ENCODE peak calls at places on chromosomes 13 and 19, in nine cellular contexts. J is EH; A is epithelial cell of esophagus; L is AG20443; W is activated naive CD4-positive, alpha-beta T cell treated with anti-CD3 and anti-CD28 coated beads for 36 hours; H is stimulated activated naive CD8-positive, alpha-beta T cell treated with anti-CD3 and anti-CD28 coated beads, Interleukin-15, Interleukin-2, amounts not matched to agents 100 U/mL and 50 U/mL, for 24 hours; O is naive thymus-derived CD4-positive, alpha-beta T cell; C is stimulated activated CD8-positive, alpha-beta memory T cell treated with anti-CD3 and anti-CD28 coated beads, Interleukin-4, amount 100 ng/mL, for 24 hours; Z is stimulated activated CD4-positive, alpha-beta T cell treated with anti-CD3 and anti-CD28 coated beads, TNF-alpha, amount 100 ng/mL, for 1 hour. I is an unnamed sample.

GRCh38 chr19:39502640-39503417 is 4.1 kb downstream of the DLL3 start:
- DNase-seq in L (peak; percentile 95), A (peak; percentile 78), O (peak; percentile 78), H (peak; percentile 85), Z (peak; percentile 37), J (peak; percentile 76), W (peak; percentile 68), C (peak; percentile 64), I (peak; percentile 93)

GRCh38 chr13:31310781-31311180 is 111.0 kb downstream of the B3GLCT start:
- DNase-seq in W (no peak), A (peak; percentile 68), J (no peak), C (no peak), O (no peak), L (no peak), H (no peak), Z (no peak), I (no peak)

GRCh38 chr13:98585398-98585754 is 8.5 kb upstream of the STK24 start:
- DNase-seq in L (no peak), W (no peak), O (no peak), Z (no peak), H (no peak), A (no peak), J (no peak), C (no peak), I (no peak)

GRCh38 chr13:78183737-78184136 is 265.1 kb upstream of the EDNRB start:
- DNase-seq in L (no peak), A (peak; percentile 11), J (no peak), O (no peak), Z (no peak), H (no peak), C (no peak), W (no peak), I (no peak)

GRCh38 chr13:77305276-77305675 is 21.6 kb downstream of the MYCBP2 start:
- DNase-seq in Z (no peak), O (no peak), L (no peak), J (peak; percentile 36), H (no peak), C (no peak), A (no peak), W (no peak), I (no peak)

GRCh38 chr19:39352549-39353285 is 10.5 kb downstream of the SAMD4B start:
- DNase-seq in Z (no peak), A (no peak), J (no peak), H (no peak), L (peak; percentile 43), O (no peak), W (no peak), C (no peak), I (no peak)

GRCh38 chr13:25422153-25422552 is 50.4 kb downstream of the ATP8A2 start:
- DNase-seq in L (no peak), O (no peak), W (no peak), C (no peak), Z (no peak), H (no peak), A (no peak), J (no peak), I (no peak)

GRCh38 chr19:53463263-53463662 is 4.3 kb upstream of the ZNF813 start:
- DNase-seq in Z (no peak), W (no peak), H (peak; percentile 24), L (peak; percentile 33), A (no peak), O (no peak), C (no peak), J (peak; percentile 8), I (peak; percentile 63)

GRCh38 chr13:79779761-79780160 is 298.8 kb downstream of the NDFIP2 start:
- DNase-seq in W (no peak), J (peak; percentile 53), Z (no peak), C (no peak), H (no peak), O (no peak), A (peak; percentile 85), L (peak; percentile 86), I (peak; percentile 68)

GRCh38 chr19:48814895-48815294 is 4.1 kb upstream of the BCAT2 start:
- DNase-seq in W (no peak), A (no peak), L (no peak), J (no peak), Z (no peak), O (no peak), H (no peak), C (no peak), I (no peak)

GRCh38 chr13:96771501-96772367 is 222.5 kb downstream of the OXGR1 start:
- DNase-seq in A (peak; percentile 66), J (no peak), C (no peak), H (no peak), W (no peak), Z (no peak), L (no peak), O (no peak), I (no peak)

GRCh38 chr13:112136095-112136494 is 69.1 kb downstream of the SOX1 start:
- DNase-seq in L (no peak), H (no peak), W (no peak), C (no peak), Z (no peak), O (no peak), A (no peak), J (no peak), I (no peak)

GRCh38 chr13:102977471-102977870 is 88.7 kb downstream of the SLC10A2 start:
- DNase-seq in H (no peak), O (no peak), L (no peak), C (no peak), J (peak; percentile 6), W (no peak), A (no peak), Z (no peak), I (no peak)

GRCh38 chr13:33868343-33868994 is 50.5 kb downstream of the RFC3 start:
- DNase-seq in J (no peak), A (peak; percentile 54), Z (no peak), C (no peak), W (no peak), H (no peak), O (no peak), L (no peak), I (no peak)

GRCh38 chr19:51079486-51080110 is 3.1 kb downstream of the KLK14 start:
- DNase-seq in O (no peak), Z (no peak), J (no peak), L (no peak), C (no peak), W (no peak), H (no peak), A (no peak), I (no peak)